ENCODE peak calls at places on chromosome 14, in four cellular contexts. O is effector memory CD4-positive, alpha-beta T cell; D is CD8-positive, alpha-beta T cell; W is HepG2. V is an unnamed sample.

GRCh38 chr14:33026850-33027420 is 88.3 kb downstream of the NPAS3 start:
- DNase-seq in W (no peak), D (no peak), O (no peak), V (no peak)

GRCh38 chr14:70638416-70638815 is 3.3 kb upstream of the TTC9 start:
- DNase-seq in D (no peak), O (no peak), W (no peak), V (no peak)

GRCh38 chr14:36315159-36315853 is 5.1 kb downstream of the MBIP start:
- DNase-seq in W (no peak), D (no peak), O (no peak), V (no peak)

GRCh38 chr14:102629011-102629444 is 36.6 kb downstream of the RCOR1 start:
- DNase-seq in W (no peak), D (no peak), O (no peak), V (no peak)

GRCh38 chr14:91263329-91263728 is 18.8 kb upstream of the GPR68 start:
- DNase-seq in W (no peak), O (no peak), D (no peak), V (no peak)

GRCh38 chr14:34003052-34003668 is 52.3 kb upstream of the EGLN3 start:
- DNase-seq in O (no peak), D (no peak), W (no peak), V (no peak)

GRCh38 chr14:76782885-76783566 is 21.8 kb downstream of the VASH1 start:
- DNase-seq in D (no peak), W (no peak), O (no peak), V (no peak)

GRCh38 chr14:24139272-24139934 is 2.0 kb downstream of the EMC9 start:
- DNase-seq in D (no peak), O (no peak), W (peak; percentile 72), V (no peak)

GRCh38 chr14:92143962-92144361 is 22.2 kb downstream of the CPSF2 start:
- DNase-seq in O (no peak), D (no peak), W (no peak), V (no peak)

GRCh38 chr14:104822821-104823615 is 22.1 kb downstream of the ZBTB42 start:
- DNase-seq in W (no peak), O (no peak), D (no peak), V (no peak)
- H3K4me3 ChIP-seq in W (no peak overlapping the region), O (no peak overlapping the region), D (no peak overlapping the region), V (no peak overlapping the region)

DNA sequence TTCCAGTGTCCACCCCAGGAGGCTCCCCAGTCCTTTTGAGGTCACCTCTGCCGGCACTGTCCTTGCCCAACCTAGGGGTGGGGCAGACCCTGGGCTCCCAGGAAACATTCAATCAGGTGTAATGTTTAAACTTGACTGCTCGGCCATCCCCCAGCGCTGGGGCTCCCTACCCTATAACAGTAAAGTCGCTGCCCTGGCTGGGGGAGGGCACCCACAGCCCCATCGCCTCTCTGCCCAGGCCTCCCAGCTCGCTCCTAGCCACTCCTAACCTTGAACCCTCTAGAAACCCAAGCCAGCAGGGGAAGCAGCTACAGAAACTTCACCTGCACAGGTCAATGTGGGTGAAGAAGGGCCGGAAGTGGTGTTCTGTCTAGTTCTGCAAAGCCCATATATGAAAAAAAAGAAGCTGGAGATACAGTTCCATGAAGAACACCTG is 1.3 kb downstream of the CLMN start:
- DNase-seq in D (no peak), W (no peak), O (no peak), V (no peak)
- H3K4me3 ChIP-seq in D (peak overlapping the region; percentile 69), W (peak overlapping the region; percentile 86), O (no peak overlapping the region), V (no peak overlapping the region)

GRCh38 chr14:80930836-80931389 is 10.6 kb downstream of the CEP128 start:
- DNase-seq in D (peak; percentile 45), O (peak; percentile 55), W (no peak), V (no peak)
- H3K4me3 ChIP-seq in D (no peak overlapping the region), O (no peak overlapping the region), W (no peak overlapping the region), V (no peak overlapping the region)

GRCh38 chr14:56854325-56854724 is 44.0 kb upstream of the OTX2 start:
- DNase-seq in O (no peak), D (no peak), W (no peak), V (no peak)

GRCh38 chr14:56857206-56857605 is 46.9 kb upstream of the OTX2 start:
- DNase-seq in D (no peak), O (no peak), W (no peak), V (no peak)

GRCh38 chr14:56860441-56860840 is 50.2 kb upstream of the OTX2 start:
- DNase-seq in W (no peak), O (no peak), D (no peak), V (no peak)

GRCh38 chr14:56858422-56858821 is 48.1 kb upstream of the OTX2 start:
- DNase-seq in D (no peak), W (no peak), O (no peak), V (no peak)

DNA sequence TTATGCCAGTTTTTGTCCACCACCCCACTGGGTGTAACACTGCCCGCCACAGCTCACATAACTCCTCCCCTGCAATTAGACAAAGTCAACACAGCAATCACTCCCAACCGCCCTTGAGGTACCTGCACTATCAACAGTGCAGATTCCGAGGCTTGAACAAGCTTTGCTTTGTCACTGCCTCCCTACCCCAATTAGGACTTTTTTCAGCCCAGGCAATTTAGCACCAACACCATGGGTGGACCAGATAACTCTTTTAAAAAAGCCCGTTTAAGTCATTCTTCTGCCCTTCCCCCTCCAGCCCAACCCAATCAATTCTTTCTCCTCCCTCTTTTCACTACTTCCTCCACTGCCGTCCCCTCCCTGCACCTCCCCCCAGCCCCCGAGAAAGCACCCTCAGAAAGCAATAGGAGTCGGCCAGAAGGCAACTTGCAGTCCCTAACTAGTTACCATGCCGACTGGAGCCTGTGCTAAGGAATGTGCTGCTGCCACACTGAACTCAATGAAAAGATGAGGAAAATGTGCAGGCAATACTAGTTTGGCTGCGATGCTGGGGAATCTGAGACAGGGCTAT is 45.7 kb upstream of the OTX2 start:
- DNase-seq in D (no peak), O (no peak), W (peak; percentile 8), V (peak; percentile 38)
- H3K4me3 ChIP-seq in D (no peak overlapping the region), O (no peak overlapping the region), W (no peak overlapping the region), V (peak overlapping the region; percentile 0)

DNA sequence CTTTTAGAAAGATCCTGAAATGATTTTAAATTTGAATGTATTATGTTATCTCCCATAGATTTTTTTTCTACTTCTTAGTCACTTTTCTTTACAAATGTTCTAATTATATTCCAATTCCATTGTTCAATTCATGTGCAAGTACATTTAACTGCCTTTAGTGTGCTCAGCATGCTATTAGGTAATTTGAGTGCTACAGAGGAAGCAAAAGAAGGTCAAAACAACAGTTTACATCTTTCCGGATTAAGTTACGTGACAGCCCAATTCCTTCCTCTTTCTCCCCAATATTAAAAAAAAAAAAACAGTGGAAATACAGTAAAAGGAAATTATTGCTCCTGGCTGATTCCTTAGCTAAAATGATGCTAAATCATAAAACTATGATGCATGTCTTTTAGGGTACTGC is 98.3 kb downstream of the RTN1 start:
- DNase-seq in D (no peak), W (no peak), O (no peak), V (no peak)
- H3K4me3 ChIP-seq in D (no peak overlapping the region), W (no peak overlapping the region), O (no peak overlapping the region), V (no peak overlapping the region)

GRCh38 chr14:59481407-59482119 is 2.6 kb downstream of the L3HYPDH start:
- DNase-seq in D (no peak), O (no peak), W (peak; percentile 18), V (no peak)
- H3K4me3 ChIP-seq in D (no peak overlapping the region), O (no peak overlapping the region), W (no peak overlapping the region), V (no peak overlapping the region)

DNA sequence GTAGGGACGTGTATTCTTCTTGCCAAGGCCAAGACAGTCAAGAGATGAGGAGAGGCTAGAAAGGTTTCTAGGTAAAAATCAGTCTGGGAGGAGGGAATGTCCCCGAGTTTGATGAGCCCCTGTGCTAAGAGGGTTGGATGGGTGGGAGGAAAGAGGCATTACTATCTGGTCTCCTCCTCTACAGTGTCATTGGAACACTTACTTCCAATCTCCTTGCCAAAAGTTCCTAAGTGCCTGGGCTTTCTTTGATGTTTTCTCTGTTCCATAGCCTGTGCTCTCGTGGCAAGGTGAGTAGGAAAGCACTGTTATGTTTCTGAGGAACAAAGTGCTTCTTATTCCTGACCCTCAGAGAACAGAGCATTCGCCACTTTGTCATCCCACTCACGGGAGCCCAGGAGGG is at the start of gene RNASE13:
- DNase-seq in D (no peak), O (no peak), W (no peak), V (no peak)
- H3K4me3 ChIP-seq in D (no peak within 1 kb of the TSS), O (no peak within 1 kb of the TSS), W (no peak within 1 kb of the TSS), V (no peak within 1 kb of the TSS)

GRCh38 chr14:72990171-72990570 is 36.7 kb downstream of the ZFYVE1 start:
- DNase-seq in O (no peak), D (no peak), W (no peak), V (no peak)
- H3K4me3 ChIP-seq in O (no peak overlapping the region), D (no peak overlapping the region), W (no peak overlapping the region), V (no peak overlapping the region)

DNA sequence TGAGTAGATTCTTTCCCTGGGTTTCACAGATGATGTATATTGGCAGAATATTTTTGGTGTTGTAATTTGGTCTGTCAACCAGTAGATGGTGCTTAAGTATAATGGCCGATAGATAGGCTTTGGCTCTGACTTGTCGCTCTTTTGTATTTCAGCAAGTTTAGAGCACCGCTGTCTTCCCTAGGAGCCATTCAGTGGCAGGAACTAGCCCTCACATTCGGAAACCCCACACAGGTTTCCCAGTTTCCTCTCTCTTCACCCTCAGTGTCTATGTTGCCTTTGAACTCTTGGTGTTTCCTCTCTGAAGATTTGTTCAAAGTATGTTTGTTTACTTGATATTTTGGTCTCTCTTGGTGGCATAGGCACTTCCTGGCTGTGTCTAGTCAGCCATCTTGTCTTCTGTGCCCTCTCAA is 102.2 kb downstream of the GPHN start:
- DNase-seq in W (peak; percentile 7), D (no peak), O (no peak), V (peak; percentile 3)
- H3K4me3 ChIP-seq in W (no peak overlapping the region), D (no peak overlapping the region), O (no peak overlapping the region), V (no peak overlapping the region)